ENCODE peak calls at places on chromosomes 16 and 17, in five cellular contexts. W is stomach, U is body of pancreas, P is sigmoid colon, K is left ventricle myocardium inferior. Z is an unnamed sample.
A peak's percentile ranks its signal among the peaks of the same experiment; 100 is the strongest.

GRCh38 chr17:66673668-66674276 is 161.1 kb upstream of the CACNG5 start:
- DNase-seq in W (peak; percentile 59), U (peak; percentile 58), P (peak; percentile 66), K (no peak), Z (peak; percentile 6)

GRCh38 chr16:21626659-21627277 is 25.6 kb downstream of the IGSF6 start:
- DNase-seq in P (peak; percentile 70), K (no peak), U (no peak), W (no peak), Z (no peak)

GRCh38 chr16:50470687-50471086 is 77.5 kb upstream of the NKD1 start:
- DNase-seq in W (no peak), P (no peak), K (no peak), U (no peak), Z (no peak)

GRCh38 chr16:89325861-89326471 is 108.5 kb downstream of the ZNF778 start:
- DNase-seq in K (peak; percentile 47), U (peak; percentile 63), W (peak; percentile 72), P (peak; percentile 87), Z (no peak)

GRCh38 chr16:85563515-85564276 is 49.4 kb upstream of the GSE1 start:
- DNase-seq in K (peak; percentile 73), W (peak; percentile 85), U (peak; percentile 63), P (peak; percentile 85), Z (no peak)

GRCh38 chr16:50152807-50153647 is at the start of gene TENT4B:
- DNase-seq in P (peak; percentile 94), W (peak; percentile 87), K (peak; percentile 88), U (peak; percentile 89), Z (peak; percentile 93)

GRCh38 chr17:13024033-13024432 is 6.2 kb upstream of the ELAC2 start:
- DNase-seq in U (no peak), K (no peak), W (no peak), P (no peak), Z (no peak)

GRCh38 chr17:32928527-32929287 is 754 bp downstream of the TMEM98 start:
- DNase-seq in U (no peak), W (no peak), K (no peak), P (no peak), Z (no peak)

GRCh38 chr17:57151798-57152197 is 66.8 kb downstream of the AKAP1 start:
- DNase-seq in U (no peak), W (no peak), K (no peak), P (no peak), Z (no peak)

GRCh38 chr17:6080711-6081430 is 10.7 kb downstream of the WSCD1 start:
- DNase-seq in P (no peak), K (no peak), W (no peak), U (no peak), Z (no peak)

GRCh38 chr17:1108810-1109605 is 70.8 kb downstream of the ABR start:
- DNase-seq in W (peak; percentile 71), K (peak; percentile 78), P (peak; percentile 80), U (peak; percentile 50), Z (peak; percentile 67)

GRCh38 chr16:86848821-86849220 is 270.5 kb downstream of the FOXL1 start:
- DNase-seq in P (no peak), W (no peak), K (no peak), U (no peak), Z (no peak)

GRCh38 chr17:82876149-82876548 is 36.3 kb upstream of the ZNF750 start:
- DNase-seq in U (no peak), P (peak; percentile 84), K (no peak), W (no peak), Z (no peak)

GRCh38 chr17:44081681-44082080 is 11.1 kb downstream of the G6PC3 start:
- DNase-seq in U (no peak), P (no peak), W (no peak), K (no peak), Z (no peak)

GRCh38 chr17:41835214-41835799 is 725 bp downstream of the NT5C3B start:
- DNase-seq in P (no peak), U (no peak), W (no peak), K (no peak), Z (peak; percentile 52)

GRCh38 chr16:88768041-88768876 is 16.8 kb downstream of the PIEZO1 start:
- DNase-seq in K (no peak), P (peak; percentile 96), W (no peak), U (peak; percentile 76), Z (no peak)

GRCh38 chr17:79850571-79851460 is 11.6 kb upstream of the CBX4 start:
- DNase-seq in P (no peak), K (no peak), W (no peak), U (no peak), Z (no peak)

GRCh38 chr17:37206299-37206698 is 169.5 kb upstream of the C17orf78 start:
- DNase-seq in K (no peak), P (no peak), W (no peak), U (no peak), Z (no peak)

GRCh38 chr16:48546774-48547173 is 63.2 kb downstream of the N4BP1 start:
- DNase-seq in K (no peak), P (no peak), W (peak; percentile 43), U (peak; percentile 71), Z (no peak)

GRCh38 chr17:39194985-39195524 is 2.4 kb downstream of the CACNB1 start:
- DNase-seq in W (no peak), U (no peak), P (no peak), K (no peak), Z (no peak)

GRCh38 chr17:65953316-65954147 is 238.4 kb downstream of the CEP112 start:
- DNase-seq in W (no peak), P (no peak), K (no peak), U (no peak), Z (no peak)

GRCh38 chr17:57121308-57122042 is 36.4 kb downstream of the AKAP1 start:
- DNase-seq in U (peak; percentile 60), K (no peak), W (peak; percentile 41), P (no peak), Z (no peak)

GRCh38 chr16:49348408-49349176 is 25.0 kb upstream of the C16orf78 start:
- DNase-seq in U (no peak), W (no peak), K (no peak), P (no peak), Z (no peak)

GRCh38 chr16:17520567-17520966 is 49.8 kb upstream of the XYLT1 start:
- DNase-seq in W (no peak), K (no peak), P (no peak), U (no peak), Z (no peak)

GRCh38 chr16:89563639-89564392 is 3.3 kb downstream of the RPL13 start:
- DNase-seq in W (no peak), U (peak; percentile 10), P (no peak), K (no peak), Z (no peak)

GRCh38 chr17:50133769-50134099 is 3.8 kb upstream of the SAMD14 start:
- DNase-seq in U (no peak), P (no peak), W (no peak), K (no peak), Z (no peak)

GRCh38 chr16:11025120-11025531 is 80.8 kb downstream of the CLEC16A start:
- DNase-seq in U (no peak), K (no peak), W (no peak), P (no peak), Z (no peak)

GRCh38 chr17:33651631-33652030 is 358.5 kb upstream of the ASIC2 start:
- DNase-seq in U (no peak), W (no peak), K (no peak), P (no peak), Z (no peak)

GRCh38 chr17:4934173-4934979 is 2.3 kb downstream of the GP1BA start:
- DNase-seq in P (no peak), W (peak; percentile 69), U (peak; percentile 35), K (no peak), Z (no peak)

GRCh38 chr17:61199431-61200348 is 200.0 kb upstream of the TBX2 start:
- DNase-seq in U (no peak), W (no peak), K (no peak), P (no peak), Z (no peak)

GRCh38 chr16:69171325-69172095 is 15.5 kb upstream of the SNTB2 start:
- DNase-seq in K (no peak), U (no peak), P (no peak), W (no peak), Z (no peak)

GRCh38 chr16:2030036-2030435 is 3.3 kb downstream of the NHERF2 start:
- DNase-seq in U (no peak), W (no peak), K (no peak), P (no peak), Z (no peak)
- H3K4me1 ChIP-seq in U (peaks cover 27% of the 10 kb centered on the region), W (peaks cover 73% of the 10 kb centered on the region), K (peaks cover 78% of the 10 kb centered on the region), P (peaks cover 55% of the 10 kb centered on the region), Z (peaks cover 6% of the 10 kb centered on the region)

DNA sequence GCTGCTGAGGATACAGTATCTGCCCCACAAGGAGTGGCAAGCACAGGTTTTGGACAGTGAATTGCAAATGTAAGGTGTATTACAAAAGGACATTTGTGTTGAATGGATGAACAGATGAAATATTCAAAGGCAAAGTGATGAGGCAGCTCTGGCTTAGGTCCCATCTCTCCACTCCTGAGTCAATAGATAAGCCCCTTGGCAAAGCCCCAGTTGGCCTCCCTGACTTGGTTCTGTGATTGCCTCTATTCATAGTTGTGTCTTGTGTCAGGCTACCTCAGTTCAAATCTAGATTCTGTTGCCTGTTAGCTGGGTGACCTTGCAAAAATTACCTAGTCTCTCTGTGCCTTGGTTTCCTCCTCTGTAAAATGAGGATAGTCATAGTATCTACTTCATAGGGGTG is 1.8 kb upstream of the MFAP4 start:
- DNase-seq in U (peak; percentile 16), W (no peak), P (peak; percentile 80), K (no peak), Z (no peak)
- H3K4me1 ChIP-seq in U (no peaks in the 10 kb centered on the region), W (peaks cover 76% of the 10 kb centered on the region), P (peaks cover 81% of the 10 kb centered on the region), K (peaks cover 62% of the 10 kb centered on the region), Z (no peaks in the 10 kb centered on the region)

DNA sequence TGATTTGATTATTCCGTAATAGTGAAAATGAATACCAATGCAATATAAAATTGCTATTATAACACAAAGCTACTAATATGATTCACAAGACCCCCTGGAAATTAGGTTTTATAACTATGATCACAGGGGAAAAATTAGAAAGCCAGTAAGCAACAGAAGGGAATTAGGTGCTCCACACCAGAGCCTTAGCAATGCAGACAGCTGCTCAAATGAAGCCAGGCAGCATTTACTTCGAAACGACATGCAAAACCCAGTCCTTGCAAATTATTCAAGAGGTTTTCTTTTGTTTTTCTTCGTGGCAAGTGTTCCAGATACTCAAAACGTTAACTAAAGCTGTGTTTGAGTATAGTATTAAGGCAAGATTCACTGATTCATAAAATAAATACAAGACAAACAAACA is 47.9 kb downstream of the TOX3 start:
- DNase-seq in K (no peak), U (no peak), W (no peak), P (no peak), Z (no peak)
- H3K4me1 ChIP-seq in K (no peaks in the 10 kb centered on the region), U (peaks cover 40% of the 10 kb centered on the region), W (peaks cover 67% of the 10 kb centered on the region), P (peaks cover 6% of the 10 kb centered on the region), Z (no peaks in the 10 kb centered on the region)

DNA sequence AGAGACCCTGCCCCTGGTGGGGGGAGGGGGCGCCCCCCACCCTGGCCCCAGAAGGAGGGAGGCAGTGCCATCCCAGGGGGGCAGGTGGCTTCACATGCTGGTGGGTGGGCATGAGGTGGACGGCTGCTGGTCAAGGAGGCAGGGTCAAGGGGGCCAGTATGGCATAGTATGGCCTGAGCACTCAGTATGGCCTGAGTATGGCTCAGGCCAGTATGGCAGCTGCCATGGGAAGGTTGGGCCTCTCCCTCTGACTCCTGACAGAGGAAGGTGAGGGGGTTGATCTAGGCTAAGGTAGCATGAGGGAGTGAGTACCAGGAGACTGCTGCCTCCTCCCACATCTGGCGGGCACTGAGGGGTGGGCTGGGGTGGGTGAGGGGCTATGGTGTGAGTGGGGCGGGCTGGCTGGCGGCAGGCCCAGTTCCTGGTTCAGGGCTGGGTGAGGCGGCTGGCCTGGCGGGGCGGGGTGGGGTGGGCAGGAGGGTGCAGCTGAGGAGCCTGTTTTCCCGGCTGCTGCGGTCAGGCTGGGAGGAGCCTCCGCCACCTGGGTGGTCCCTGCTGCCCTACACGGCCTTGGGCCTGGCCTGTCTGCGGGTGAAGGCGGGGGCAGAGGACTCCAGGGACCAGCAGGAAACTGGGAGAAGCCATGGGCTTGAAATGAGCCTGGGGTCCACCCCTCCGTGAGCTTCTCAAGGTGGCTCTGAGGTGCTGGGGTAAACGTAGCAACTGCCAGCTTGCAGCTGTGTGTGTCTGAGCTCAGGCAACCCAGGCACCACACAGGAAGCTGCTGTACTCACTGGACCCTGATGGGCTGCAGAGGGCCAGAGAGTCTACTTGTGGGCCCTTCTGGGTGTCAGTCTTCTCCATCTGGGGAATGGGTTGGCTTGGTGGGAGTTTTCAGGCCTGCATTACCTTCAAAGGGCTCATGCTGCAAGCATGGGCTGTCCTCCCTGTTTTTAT is 57.0 kb downstream of the RAI1 start:
- DNase-seq in U (peak; percentile 67), P (no peak), W (peak; percentile 74), K (no peak), Z (no peak)
- H3K4me1 ChIP-seq in U (peaks cover 55% of the 10 kb centered on the region), P (peaks cover 69% of the 10 kb centered on the region), W (peaks cover 69% of the 10 kb centered on the region), K (peaks cover 81% of the 10 kb centered on the region), Z (peaks cover 58% of the 10 kb centered on the region)

Z was measured in CD8-positive, alpha-beta T cell.